ENCODE peak calls at places on chromosomes 13 and 19, in six cellular contexts. N is GM06990, D is WERI-Rb-1, A is Caco-2, G is pancreas, E is astrocyte of the spinal cord. K is an unnamed sample.

GRCh38 chr13:80196756-80197155 is 144.2 kb downstream of the SPRY2 start:
- DNase-seq in N (no peak), D (no peak), A (no peak), G (no peak), E (no peak), K (no peak)

GRCh38 chr19:13765395-13766094 is 1.2 kb downstream of the MRI1 start:
- DNase-seq in N (no peak), D (no peak), A (no peak), G (no peak), E (no peak), K (no peak)

GRCh38 chr13:110376120-110376519 is 69.0 kb downstream of the COL4A2 start:
- DNase-seq in N (no peak), D (no peak), A (no peak), G (no peak), E (no peak), K (peak; percentile 13)

GRCh38 chr19:16244091-16244490 is 46.4 kb downstream of the AP1M1 start:
- DNase-seq in N (no peak), D (no peak), A (no peak), G (no peak), E (no peak), K (no peak)

GRCh38 chr19:32676186-32676894 is 692 bp downstream of the RGS9BP start:
- DNase-seq in N (peak; percentile 57), D (peak; percentile 21), A (peak; percentile 60), G (peak; percentile 84), E (no peak), K (no peak)

GRCh38 chr13:67117010-67117550 is 113.1 kb downstream of the PCDH9 start:
- DNase-seq in N (no peak), D (no peak), A (no peak), G (no peak), E (no peak), K (no peak)

GRCh38 chr13:57311009-57311586 is 144.1 kb downstream of the PRR20E start:
- DNase-seq in N (no peak), D (no peak), A (no peak), G (no peak), E (no peak), K (no peak)

GRCh38 chr19:32022044-32022945 is 323.1 kb upstream of the ZNF507 start:
- DNase-seq in N (no peak), D (no peak), A (no peak), G (no peak), E (no peak), K (no peak)

GRCh38 chr19:12034610-12035009 is 869 bp downstream of the ZNF433 start:
- DNase-seq in N (no peak), D (peak; percentile 12), A (no peak), G (no peak), E (no peak), K (no peak)

GRCh38 chr19:49786432-49786831 is 19.6 kb downstream of the AP2A1 start:
- DNase-seq in N (no peak), D (no peak), A (peak; percentile 52), G (no peak), E (peak; percentile 32), K (no peak)

GRCh38 chr19:7441468-7442146 is 47.2 kb downstream of the PEX11G start:
- DNase-seq in N (no peak), D (no peak), A (no peak), G (no peak), E (no peak), K (no peak)

GRCh38 chr19:3580156-3580955 is 4.9 kb upstream of the GIPC3 start:
- DNase-seq in N (no peak), D (no peak), A (no peak), G (no peak), E (peak; percentile 93), K (no peak)

GRCh38 chr13:99687728-99688397 is 186.6 kb downstream of the TM9SF2 start:
- DNase-seq in N (no peak), D (no peak), A (no peak), G (no peak), E (peak; percentile 64), K (no peak)

GRCh38 chr13:99688776-99689175 is 187.5 kb downstream of the TM9SF2 start:
- DNase-seq in N (no peak), D (no peak), A (no peak), G (no peak), E (no peak), K (no peak)

GRCh38 chr13:99686157-99686572 is 184.9 kb downstream of the TM9SF2 start:
- DNase-seq in N (no peak), D (no peak), A (peak; percentile 21), G (peak; percentile 69), E (peak; percentile 67), K (no peak)

GRCh38 chr13:99689955-99690354 is 188.7 kb downstream of the TM9SF2 start:
- DNase-seq in N (no peak), D (no peak), A (no peak), G (no peak), E (no peak), K (no peak)

DNA sequence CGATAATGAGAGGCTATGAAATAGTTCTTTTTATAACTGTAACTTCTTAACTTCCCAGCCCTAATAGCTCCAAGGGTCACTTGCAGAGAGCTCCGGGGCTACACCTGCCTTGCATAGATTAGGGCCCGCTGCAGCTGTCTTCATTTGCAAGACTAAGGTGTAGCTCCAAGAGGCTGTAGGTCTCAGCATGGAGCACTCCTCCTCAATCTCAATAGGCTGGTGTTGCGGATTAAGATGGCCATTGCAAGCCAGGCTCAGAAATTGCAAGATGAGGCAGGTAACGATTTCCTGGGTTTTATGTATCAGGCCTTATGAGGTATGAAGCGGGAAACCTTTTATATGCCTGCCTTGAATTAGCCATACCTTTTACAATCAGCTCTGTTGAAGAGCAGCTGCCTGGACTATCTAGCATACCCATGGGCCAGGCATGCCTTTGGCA is 185.7 kb downstream of the TM9SF2 start:
- DNase-seq in N (no peak), D (no peak), A (peak; percentile 4), G (no peak), E (no peak), K (no peak)
- H3K4me3 ChIP-seq in N (no peak overlapping the region), D (no peak overlapping the region), A (no peak overlapping the region), G (no peak overlapping the region), E (no peak overlapping the region), K (no peak overlapping the region)

GRCh38 chr13:85833938-85834337 is 34.7 kb upstream of the SLITRK6 start:
- DNase-seq in N (no peak), D (no peak), A (no peak), G (no peak), E (no peak), K (no peak)

GRCh38 chr13:85825454-85825853 is 26.2 kb upstream of the SLITRK6 start:
- DNase-seq in N (no peak), D (no peak), A (no peak), G (no peak), E (no peak), K (no peak)

GRCh38 chr13:85828094-85828684 is 29.0 kb upstream of the SLITRK6 start:
- DNase-seq in N (peak; percentile 3), D (no peak), A (no peak), G (no peak), E (peak; percentile 25), K (no peak)
- TF ChIP-seq CTCF in N (peak; percentile 52), D (peak; percentile 36), A (peak; percentile 79), G (peak; percentile 26), E (peak; percentile 67), K (peak; percentile 53)

GRCh38 chr19:41691268-41691970 is 3.3 kb upstream of the CEACAM7 start:
- DNase-seq in N (no peak), D (peak; percentile 43), A (peak; percentile 41), G (no peak), E (no peak), K (no peak)
- H3K4me3 ChIP-seq in N (no peak overlapping the region), D (no peak overlapping the region), A (no peak overlapping the region), G (no peak overlapping the region), E (no peak overlapping the region), K (no peak overlapping the region)

DNA sequence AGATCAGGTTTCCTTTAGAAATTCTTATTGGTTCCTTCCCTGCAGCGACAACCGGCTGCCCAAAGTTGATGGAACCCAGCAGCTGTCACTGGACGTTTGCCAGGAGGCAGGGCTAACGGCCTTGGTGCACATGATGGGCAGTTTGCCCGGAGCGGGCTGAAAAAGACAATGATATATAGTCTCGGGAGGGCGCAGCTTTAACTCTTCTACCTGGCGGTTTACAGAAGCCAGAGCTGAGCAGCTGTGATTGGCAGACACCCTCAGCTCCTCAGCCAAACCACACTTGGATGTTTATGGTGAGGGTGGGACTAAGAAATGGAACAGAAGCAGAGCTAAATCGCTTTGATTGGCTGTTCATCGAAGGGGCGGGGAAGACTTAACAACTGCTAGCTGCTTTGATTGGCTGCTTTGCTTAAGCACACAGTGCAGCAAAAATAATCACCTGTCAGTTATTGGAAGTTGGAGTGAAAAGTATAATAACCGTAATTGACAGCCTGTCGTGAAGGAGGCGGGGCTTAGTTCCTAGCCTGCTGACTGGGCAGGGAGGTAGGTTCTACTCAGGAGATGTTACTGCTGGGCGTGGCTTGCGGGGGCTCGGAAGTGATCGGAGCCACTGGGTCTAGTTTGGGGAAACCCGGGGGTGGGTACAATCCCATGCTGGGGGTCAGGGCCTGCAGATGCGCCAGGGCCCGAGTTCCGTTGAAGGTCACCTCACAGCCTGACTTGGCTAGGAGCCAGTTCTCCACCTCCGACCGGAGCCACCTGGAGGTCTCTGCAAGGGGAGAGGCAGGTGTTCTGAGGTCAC is 7.5 kb downstream of the EMP3 start:
- DNase-seq in N (peak; percentile 90), D (peak; percentile 94), A (peak; percentile 94), G (peak; percentile 96), E (peak; percentile 98), K (peak; percentile 99)
- TF ChIP-seq CTCF in N (no peak), D (no peak), A (no peak), G (no peak), E (no peak), K (no peak)

GRCh38 chr19:54273811-54274210 is 7.1 kb downstream of the LILRB2 start:
- DNase-seq in N (no peak), D (no peak), A (no peak), G (no peak), E (no peak), K (no peak)
- H3K4me3 ChIP-seq in N (no peak overlapping the region), D (no peak overlapping the region), A (no peak overlapping the region), G (no peak overlapping the region), E (no peak overlapping the region), K (no peak overlapping the region)

DNA sequence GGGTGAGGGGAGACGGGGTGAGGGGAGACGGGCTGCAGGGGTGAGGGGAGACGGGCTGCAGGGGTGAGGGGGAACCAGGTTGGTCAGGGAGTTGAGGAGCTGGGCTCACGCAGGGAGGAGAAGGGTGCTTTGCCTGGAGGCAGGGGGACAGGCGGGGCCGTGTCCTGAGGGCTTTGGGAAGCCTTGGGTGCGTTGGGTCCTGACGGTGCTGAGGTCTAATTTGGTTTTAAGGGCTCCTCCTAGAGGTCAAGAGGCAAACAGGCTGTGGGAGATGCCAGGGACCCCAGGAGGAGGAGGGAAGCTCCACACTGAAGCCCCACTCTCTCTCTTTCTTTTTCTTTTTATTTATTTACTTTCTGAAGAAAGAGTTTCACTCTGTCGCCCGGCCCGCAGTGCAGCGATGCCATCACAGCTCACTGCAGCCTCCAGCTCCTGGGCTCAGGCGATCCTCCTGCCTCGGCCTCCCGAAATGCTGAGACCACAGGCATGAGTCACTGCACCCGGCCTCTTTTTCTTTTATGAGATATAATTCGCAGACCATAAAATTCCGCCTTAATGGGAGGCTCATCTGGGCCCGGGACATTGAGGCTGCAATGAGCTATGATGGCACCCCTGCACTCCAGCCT is 9.3 kb upstream of the MISP start:
- DNase-seq in N (no peak), D (peak; percentile 37), A (peak; percentile 56), G (peak; percentile 20), E (no peak), K (no peak)
- TF ChIP-seq CTCF in N (peak; percentile 47), D (peak; percentile 57), A (peak; percentile 20), G (no peak), E (peak; percentile 17), K (no peak)

K was measured in LNCaP clone FGC.